ENCODE peak calls at places on chromosomes 16 and 17, in ten cellular contexts. V is CD8-positive, alpha-beta T cell; B is DND-41; W is fibroblast of lung; H is endodermal cell; X is Caco-2; R is AG09309; G is HFF-Myc; L is sigmoid colon; C is body of pancreas. D is an unnamed sample.

GRCh38 chr16:46830417-46830901 is 521 bp downstream of the C16orf87 start:
- DNase-seq in X (no peak), G (no peak), R (no peak), C (peak), W (peak), H (no peak), V (no peak), B (peak), L (no peak), D (no peak)

GRCh38 chr16:24577167-24577566 is 37.8 kb downstream of the RBBP6 start:
- DNase-seq in R (no peak), H (no peak), V (no peak), C (no peak), W (peak), X (no peak), B (no peak), G (no peak), L (no peak), D (no peak)

GRCh38 chr16:10964891-10965326 is 20.5 kb downstream of the CLEC16A start:
- DNase-seq in L (no peak), X (no peak), V (peak), W (peak), H (no peak), R (no peak), B (no peak), C (no peak), G (no peak), D (no peak)

GRCh38 chr16:89958068-89958467 is 9.5 kb downstream of the DEF8 start:
- DNase-seq in R (no peak), L (no peak), C (no peak), W (peak), G (no peak), B (peak), H (peak), V (no peak), X (peak), D (no peak)

GRCh38 chr16:71421911-71422310 is 19.9 kb downstream of the TLE7 start:
- DNase-seq in W (no peak), V (no peak), C (peak), L (peak), H (peak), R (no peak), G (no peak), B (peak), X (no peak), D (no peak)

GRCh38 chr16:5042574-5043171 is 8.9 kb upstream of the NAGPA start:
- DNase-seq in V (no peak), L (no peak), C (no peak), W (peak), B (no peak), G (no peak), H (peak), R (no peak), X (no peak), D (no peak)

GRCh38 chr16:51880776-51881175 is 666.2 kb downstream of the TOX3 start:
- DNase-seq in R (peak), H (no peak), C (no peak), G (peak), L (no peak), B (no peak), W (peak), V (no peak), X (no peak), D (no peak)

GRCh38 chr17:17462048-17462824 is 14.6 kb upstream of the MED9 start:
- DNase-seq in G (no peak), H (no peak), V (no peak), R (no peak), W (no peak), C (no peak), L (no peak), X (no peak), B (no peak), D (no peak)

GRCh38 chr16:17470002-17470870 is 524 bp downstream of the XYLT1 start:
- DNase-seq in W (no peak), X (no peak), C (peak), H (peak), G (no peak), B (peak), V (no peak), L (no peak), R (no peak), D (no peak)

GRCh38 chr16:19289805-19290490 is 4.4 kb downstream of the CLEC19A start:
- DNase-seq in B (no peak), G (no peak), V (no peak), R (no peak), L (no peak), H (peak), C (no peak), X (no peak), W (no peak), D (no peak)

GRCh38 chr17:70655179-70655578 is 485.8 kb downstream of the KCNJ2 start:
- DNase-seq in X (no peak), R (no peak), W (no peak), V (no peak), H (no peak), B (no peak), L (no peak), G (no peak), C (no peak), D (no peak)

GRCh38 chr17:7677388-7678067 is 9.8 kb downstream of the TP53 start:
- DNase-seq in V (no peak), H (peak), C (no peak), L (no peak), B (no peak), R (no peak), W (no peak), X (no peak), G (no peak), D (no peak)

GRCh38 chr17:78607061-78607460 is 29.9 kb upstream of the DNAH17 start:
- DNase-seq in V (no peak), H (peak), W (no peak), C (no peak), G (no peak), R (no peak), L (no peak), B (no peak), X (no peak), D (no peak)

GRCh38 chr16:81319221-81319912 is 4.6 kb downstream of the GAN start:
- DNase-seq in G (no peak), C (no peak), W (peak), B (no peak), L (no peak), V (no peak), H (peak), R (no peak), X (no peak), D (no peak)

GRCh38 chr17:3641717-3642486 is 5.3 kb downstream of the CTNS start:
- DNase-seq in B (no peak), R (no peak), X (no peak), L (no peak), W (no peak), V (no peak), C (no peak), H (no peak), G (no peak), D (peak)

GRCh38 chr16:89904606-89905510 is 13.8 kb upstream of the MC1R start:
- DNase-seq in X (peak), B (no peak), H (no peak), V (no peak), G (no peak), C (no peak), L (no peak), R (no peak), W (no peak), D (no peak)

GRCh38 chr16:74731853-74732477 is 31.3 kb upstream of the MLKL start:
- DNase-seq in G (no peak), X (no peak), R (no peak), C (no peak), B (no peak), W (no peak), V (no peak), L (no peak), H (no peak), D (no peak)

GRCh38 chr16:57469046-57469445 is 6.6 kb downstream of the POLR2C start:
- DNase-seq in R (no peak), H (no peak), X (no peak), G (no peak), B (no peak), V (no peak), C (no peak), L (peak), W (no peak), D (no peak)

GRCh38 chr17:29151567-29151966 is 28.6 kb downstream of the MYO18A start:
- DNase-seq in B (no peak), R (no peak), W (peak), V (no peak), H (peak), C (no peak), L (no peak), G (no peak), X (peak), D (no peak)

GRCh38 chr17:47829870-47830269 is 1.5 kb downstream of the MRPL10 start:
- DNase-seq in W (no peak), V (no peak), C (no peak), B (no peak), L (no peak), G (no peak), R (no peak), H (no peak), X (no peak), D (no peak)

GRCh38 chr17:7552621-7553051 is 3.8 kb downstream of the TNFSF12 start:
- DNase-seq in G (no peak), R (no peak), H (no peak), V (no peak), L (no peak), X (no peak), B (peak), W (no peak), C (no peak), D (no peak)

GRCh38 chr17:80892019-80892855 is 99.4 kb upstream of the CHMP6 start:
- DNase-seq in R (peak), G (peak), V (peak), C (no peak), X (no peak), L (peak), B (no peak), W (peak), H (no peak), D (no peak)

GRCh38 chr17:36901506-36901905 is 35.8 kb upstream of the LHX1 start:
- DNase-seq in B (no peak), V (no peak), G (no peak), C (no peak), X (peak), L (no peak), R (no peak), W (peak), H (peak), D (no peak)

GRCh38 chr16:3027488-3027795 is 3.6 kb downstream of the THOC6 start:
- DNase-seq in V (no peak), W (no peak), C (no peak), R (no peak), H (no peak), X (no peak), L (no peak), G (no peak), B (no peak), D (no peak)

GRCh38 chr17:63914471-63914870 is 3.4 kb upstream of the CSHL1 start:
- DNase-seq in H (no peak), V (no peak), X (no peak), C (no peak), L (no peak), W (no peak), R (no peak), G (no peak), B (no peak), D (no peak)

GRCh38 chr16:80198265-80198994 is 342.4 kb upstream of the DYNLRB2 start:
- DNase-seq in R (no peak), V (no peak), G (no peak), X (no peak), B (no peak), W (peak), C (no peak), H (peak), L (no peak), D (peak)

GRCh38 chr17:58006563-58006923 is 503 bp downstream of the SRSF1 start:
- DNase-seq in V (peak), L (peak), G (no peak), R (no peak), B (peak), H (peak), X (peak), C (peak), W (peak), D (no peak)

GRCh38 chr17:29125651-29126050 is 54.5 kb downstream of the MYO18A start:
- DNase-seq in H (no peak), X (no peak), W (no peak), V (no peak), C (no peak), B (no peak), L (no peak), R (no peak), G (no peak), D (no peak)

GRCh38 chr16:54901606-54902005 is 29.1 kb upstream of the IRX5 start:
- DNase-seq in R (no peak), C (no peak), X (no peak), B (no peak), G (no peak), L (no peak), W (no peak), H (no peak), V (no peak), D (no peak)

GRCh38 chr17:79991924-79992656 is 43.6 kb downstream of the TBC1D16 start:
- DNase-seq in R (no peak), X (peak), H (no peak), V (no peak), B (peak), C (peak), W (no peak), G (no peak), L (no peak), D (peak)

GRCh38 chr16:75053791-75054555 is 55.1 kb downstream of the ZNRF1 start:
- DNase-seq in H (no peak), B (no peak), G (no peak), R (no peak), C (peak), V (no peak), W (no peak), X (no peak), L (peak), D (peak)

GRCh38 chr16:14302399-14303181 is 231.5 kb downstream of the MRTFB start:
- DNase-seq in W (peak), R (no peak), V (no peak), C (peak), G (no peak), X (no peak), L (no peak), H (peak), B (peak), D (no peak)

GRCh38 chr17:57154896-57155295 is 69.8 kb downstream of the AKAP1 start:
- DNase-seq in H (no peak), X (no peak), W (no peak), L (no peak), R (no peak), V (no peak), B (no peak), C (no peak), G (no peak), D (no peak)

DNA sequence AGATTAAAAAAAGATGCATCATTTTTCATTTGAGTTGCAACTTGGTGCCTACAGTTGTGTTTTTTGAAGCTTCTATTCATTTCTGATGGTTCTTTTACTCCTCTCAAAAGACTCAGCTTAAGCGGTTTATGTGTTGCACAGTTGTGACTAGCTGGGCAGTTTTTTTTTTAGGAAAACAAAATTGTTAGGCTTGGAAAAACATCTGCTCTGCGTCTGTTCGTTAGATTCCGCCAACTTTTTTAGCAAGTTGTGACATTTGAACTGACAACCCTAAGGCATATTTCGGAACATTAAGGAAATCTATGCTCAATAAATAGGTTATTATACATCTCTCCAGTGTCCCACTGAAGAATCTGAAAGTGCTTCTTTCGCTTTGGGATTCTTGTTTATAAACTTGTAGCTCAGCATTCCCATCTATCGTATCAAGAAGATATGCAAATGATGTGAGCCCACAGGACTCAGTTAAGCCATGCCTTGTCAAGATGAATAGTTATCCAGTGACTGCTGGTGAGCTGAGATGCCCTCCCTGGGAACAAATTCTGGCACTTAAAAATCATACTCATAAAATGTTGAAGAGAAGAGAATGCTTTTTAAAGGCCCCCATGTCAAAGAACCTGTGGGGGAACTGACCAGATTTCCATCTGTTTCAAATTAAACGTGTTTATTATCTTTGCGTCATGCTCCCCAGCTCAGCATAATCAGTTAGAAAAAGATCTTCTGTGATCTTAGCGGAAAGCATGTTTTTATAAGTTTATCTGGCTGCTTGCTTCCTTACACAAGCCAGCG is 109.0 kb upstream of the FAM20A start:
- DNase-seq in L (no peak), W (peak), B (no peak), X (no peak), H (no peak), C (no peak), R (peak), G (peak), V (no peak), D (no peak)
- H3K4me3 ChIP-seq in L (no peak), W (peak), B (no peak), X (no peak), H (no peak), C (no peak), R (no peak), G (peak), V (no peak), D (no peak)

GRCh38 chr17:39192901-39193300 is 4.6 kb downstream of the CACNB1 start:
- DNase-seq in H (no peak), B (no peak), V (no peak), R (no peak), G (no peak), C (no peak), X (no peak), L (no peak), W (no peak), D (no peak)

GRCh38 chr17:39194985-39195524 is 2.4 kb downstream of the CACNB1 start:
- DNase-seq in R (no peak), B (no peak), V (no peak), G (no peak), C (no peak), X (no peak), H (peak), W (no peak), L (no peak), D (no peak)

GRCh38 chr17:39195568-39196160 is 1.8 kb downstream of the CACNB1 start:
- DNase-seq in C (no peak), R (no peak), L (no peak), V (no peak), H (no peak), W (peak), X (no peak), B (no peak), G (no peak), D (no peak)

GRCh38 chr17:39193346-39193745 is 4.1 kb downstream of the CACNB1 start:
- DNase-seq in R (no peak), C (no peak), X (no peak), W (no peak), L (no peak), G (no peak), B (no peak), H (no peak), V (no peak), D (no peak)

GRCh38 chr17:39194089-39194984 is 3.1 kb downstream of the CACNB1 start:
- DNase-seq in V (no peak), G (no peak), L (peak), W (peak), R (no peak), C (no peak), X (peak), B (no peak), H (peak), D (no peak)
- TF ChIP-seq CTCF in V (no peak), G (peak), L (peak), W (peak), R (peak), C (no peak), X (peak), B (no peak), H (peak), D (no peak)

DNA sequence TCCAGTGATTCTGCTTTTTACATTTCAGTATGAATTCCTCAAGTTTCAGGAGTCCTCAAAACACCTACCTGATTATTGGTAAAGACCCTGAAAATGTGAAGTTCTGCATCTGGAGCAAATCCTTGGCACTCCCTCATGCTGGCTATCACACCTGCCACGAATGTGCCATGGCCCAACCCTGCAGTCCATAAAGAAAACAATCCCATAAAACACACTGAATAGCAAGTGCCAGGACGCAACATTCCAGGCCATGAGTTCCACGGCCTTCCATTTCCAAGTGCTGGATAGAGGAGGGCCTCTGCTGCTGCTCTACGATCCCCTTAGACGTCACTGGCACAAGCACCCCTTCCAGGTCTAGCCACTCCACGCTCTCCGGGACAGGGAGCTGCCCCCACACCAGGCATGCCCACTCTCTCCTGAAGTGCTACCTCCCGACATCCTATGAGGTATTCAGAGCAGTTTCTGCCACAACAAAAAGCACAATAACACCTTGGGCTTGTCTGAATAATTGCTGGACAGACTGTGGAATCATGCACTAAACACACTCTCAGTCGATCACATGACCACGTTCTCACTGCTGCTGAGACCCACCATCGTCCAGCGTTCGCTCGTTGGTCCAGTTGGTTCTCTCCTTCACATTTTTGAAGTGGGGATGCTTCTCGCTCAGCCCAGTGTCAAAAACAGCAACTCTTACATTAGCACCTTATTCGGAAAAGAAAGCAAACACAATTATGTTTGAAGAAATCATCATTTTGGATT is 23.4 kb downstream of the MBTPS1 start:
- DNase-seq in C (no peak), W (no peak), H (no peak), V (no peak), R (no peak), X (no peak), B (no peak), L (no peak), G (no peak), D (no peak)
- H3K4me3 ChIP-seq in C (no peak), W (no peak), H (no peak), V (no peak), R (no peak), X (no peak), B (no peak), L (no peak), G (no peak), D (no peak)

GRCh38 chr17:81959362-81960129 is 1.4 kb downstream of the NOTUM start:
- DNase-seq in H (peak), V (peak), L (peak), B (peak), X (no peak), G (no peak), R (no peak), C (peak), W (peak), D (no peak)

GRCh38 chr17:81960130-81960958 is 643 bp downstream of the NOTUM start:
- DNase-seq in C (no peak), H (peak), L (peak), W (no peak), X (no peak), V (no peak), B (no peak), G (no peak), R (no peak), D (no peak)

GRCh38 chr17:81962499-81963441 is 1.8 kb upstream of the NOTUM start:
- DNase-seq in W (no peak), V (no peak), H (peak), L (no peak), B (no peak), C (no peak), X (no peak), R (no peak), G (no peak), D (no peak)

GRCh38 chr17:81961554-81962498 is 839 bp upstream of the NOTUM start:
- DNase-seq in R (no peak), V (no peak), W (no peak), L (no peak), B (no peak), X (no peak), H (peak), G (no peak), C (no peak), D (no peak)

DNA sequence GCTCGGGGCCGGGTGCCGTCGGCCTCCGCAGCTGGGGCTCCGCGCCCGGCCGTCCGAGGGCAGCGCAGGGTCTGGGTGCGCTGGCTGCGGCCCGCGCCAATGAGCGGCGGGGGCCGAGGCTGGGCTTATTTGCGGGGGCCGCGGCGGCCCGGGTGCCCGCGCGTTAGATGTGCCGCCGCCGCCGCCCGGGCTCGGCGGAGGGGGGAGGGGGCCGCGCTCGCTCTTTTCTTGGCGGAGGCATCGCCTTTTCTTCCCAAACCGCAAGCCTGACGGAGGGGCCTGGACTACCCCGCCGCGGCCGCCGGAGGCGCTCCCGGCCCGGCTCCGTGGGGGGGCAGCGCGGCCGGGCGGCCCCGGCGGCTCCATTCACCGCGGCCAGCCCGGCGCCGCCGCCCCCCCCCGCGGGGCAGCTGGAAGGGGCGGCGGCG is at the start of gene NOTUM:
- DNase-seq in G (no peak), V (no peak), L (no peak), R (no peak), H (peak), X (no peak), C (no peak), B (peak), W (peak), D (no peak)
- TF ChIP-seq CTCF in G (no peak), V (no peak), L (no peak), R (peak), H (peak), X (peak), C (no peak), B (peak), W (no peak), D (peak)

GRCh38 chr16:69327585-69328310 is 2.6 kb downstream of the PDF start:
- DNase-seq in W (no peak), V (no peak), L (peak), C (peak), H (peak), B (no peak), X (no peak), R (no peak), G (no peak), D (no peak)
- H3K4me3 ChIP-seq in W (no peak), V (no peak), L (no peak), C (no peak), H (no peak), B (peak), X (no peak), R (no peak), G (peak), D (no peak)